ENCODE peak calls at places on chromosomes 3 and 15, in five cellular contexts. U is neuronal stem cell, W is H9, K is IMR-90, Q is mesenchymal stem cell. M is an unnamed sample.

GRCh38 chr3:135503429-135504083 is 462.0 kb upstream of the PPP2R3A start:
- DNase-seq in W (peak; percentile 89), U (peak; percentile 82), K (peak; percentile 51), Q (peak; percentile 48), M (peak; percentile 44)

GRCh38 chr3:159200176-159200575 is 398.3 kb downstream of the MFSD1 start:
- DNase-seq in Q (peak; percentile 88), K (no peak), W (no peak), U (no peak), M (no peak)

GRCh38 chr15:65666257-65666656 is 44.5 kb downstream of the SLC24A1 start:
- DNase-seq in K (peak; percentile 88), W (no peak), U (no peak), Q (peak; percentile 76), M (peak; percentile 75)

GRCh38 chr15:33644319-33644718 is 324.0 kb upstream of the CHRM5 start:
- DNase-seq in U (no peak), Q (no peak), K (no peak), W (no peak), M (no peak)

GRCh38 chr3:136261826-136262225 is 11.7 kb downstream of the PCCB start:
- DNase-seq in W (no peak), Q (no peak), U (no peak), K (no peak), M (no peak)

GRCh38 chr3:65855370-65856100 is 183.2 kb downstream of the MAGI1 start:
- DNase-seq in U (no peak), Q (peak; percentile 51), K (peak; percentile 45), W (no peak), M (peak; percentile 93)

GRCh38 chr15:92629276-92629974 is 26.1 kb downstream of the FAM174B start:
- DNase-seq in U (no peak), Q (no peak), K (no peak), W (no peak), M (no peak)

GRCh38 chr3:138653567-138653966 is 45.0 kb downstream of the FAIM start:
- DNase-seq in K (no peak), U (no peak), W (no peak), Q (no peak), M (no peak)

GRCh38 chr3:185942396-185942795 is 4.6 kb upstream of the TRA2B start:
- DNase-seq in K (no peak), U (no peak), W (no peak), Q (no peak), M (peak; percentile 75)

GRCh38 chr3:185939721-185940120 is 1.9 kb upstream of the TRA2B start:
- DNase-seq in W (no peak), U (no peak), K (no peak), Q (no peak), M (no peak)

GRCh38 chr3:185943363-185944106 is 5.7 kb upstream of the TRA2B start:
- DNase-seq in U (peak; percentile 80), K (peak; percentile 76), Q (peak; percentile 87), W (peak; percentile 95), M (peak; percentile 96)

GRCh38 chr3:185940951-185941350 is 3.1 kb upstream of the TRA2B start:
- DNase-seq in W (no peak), Q (no peak), K (no peak), U (no peak), M (peak; percentile 66)

GRCh38 chr3:185942907-185943306 is 5.1 kb upstream of the TRA2B start:
- DNase-seq in W (no peak), Q (no peak), K (no peak), U (no peak), M (no peak)
- H2AFZ ChIP-seq in W (no peak overlapping the region), Q (no peak overlapping the region), K (no peak overlapping the region), U (peak overlapping the region; percentile 82), M (no peak overlapping the region)

DNA sequence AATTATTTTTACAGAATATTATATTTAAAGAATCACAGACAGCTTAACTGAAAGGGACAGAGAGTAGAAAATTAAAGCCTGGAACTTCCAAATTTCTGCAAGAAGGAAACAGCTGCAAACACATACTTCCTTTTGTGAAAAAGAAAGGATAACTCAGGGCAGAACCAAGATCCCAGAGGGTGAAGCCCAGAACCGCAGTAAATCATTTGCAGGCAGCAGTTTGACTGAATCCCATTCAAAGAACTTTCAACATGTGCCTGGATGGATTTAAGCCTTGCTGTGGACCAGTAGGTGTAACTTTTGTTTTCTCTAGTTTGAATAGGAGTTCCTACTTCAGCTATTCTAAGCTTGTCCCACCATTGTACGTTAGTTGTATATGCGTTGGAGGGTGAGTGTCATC is 733.2 kb downstream of the ROBO2 start:
- DNase-seq in K (no peak), W (no peak), Q (no peak), U (no peak), M (no peak)
- H2BK5ac ChIP-seq in K (no peak overlapping the region), W (no peak overlapping the region), Q (no peak overlapping the region), U (no peak overlapping the region), M (no peak overlapping the region)

GRCh38 chr3:50245251-50245745 is 9.3 kb downstream of the GNAI2 start:
- DNase-seq in Q (no peak), W (no peak), U (no peak), K (no peak), M (no peak)

GRCh38 chr3:50246517-50246954 is 10.5 kb downstream of the GNAI2 start:
- DNase-seq in Q (peak; percentile 92), W (peak; percentile 63), U (no peak), K (peak; percentile 92), M (peak; percentile 43)

GRCh38 chr3:50243552-50243895 is 7.5 kb downstream of the GNAI2 start:
- DNase-seq in W (no peak), K (no peak), Q (no peak), U (no peak), M (no peak)

GRCh38 chr3:50248387-50248786 is 12.4 kb downstream of the GNAI2 start:
- DNase-seq in Q (no peak), W (no peak), U (no peak), K (no peak), M (no peak)

DNA sequence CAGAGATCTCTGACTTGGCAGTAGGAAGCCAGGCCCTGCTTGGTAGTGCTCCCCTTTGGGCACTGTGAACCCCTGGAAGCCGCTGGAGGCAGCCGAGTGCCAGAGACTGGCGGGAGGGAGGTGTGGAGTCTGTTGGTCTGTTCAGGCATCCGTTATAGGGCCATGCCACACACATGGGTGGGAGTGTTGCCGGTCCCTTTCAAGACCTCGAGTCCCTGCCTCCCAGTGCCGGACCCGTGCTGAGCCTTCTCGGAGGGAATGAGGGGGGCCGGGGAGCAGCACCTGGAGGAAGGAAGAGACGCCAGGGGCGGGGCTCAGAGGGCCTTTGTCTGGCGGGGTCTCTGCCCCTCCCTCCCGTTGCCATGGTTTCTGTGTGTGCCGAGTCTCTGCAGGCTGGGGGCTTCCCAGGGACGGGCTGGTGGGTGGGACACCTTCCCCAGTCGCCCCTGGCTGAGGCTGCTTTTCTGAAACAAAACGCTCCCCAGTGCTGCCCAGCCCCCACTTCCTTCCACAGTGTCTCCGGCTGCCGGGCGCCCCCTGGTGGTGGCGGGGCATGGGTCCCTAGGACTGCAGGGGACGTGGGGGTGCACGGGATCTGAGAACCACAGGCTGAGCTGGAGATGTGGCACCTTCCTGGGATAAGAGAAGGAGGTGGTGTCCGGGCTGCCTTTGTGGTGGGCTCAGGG is 10.0 kb downstream of the GNAI2 start:
- DNase-seq in U (peak; percentile 97), Q (peak; percentile 87), K (peak; percentile 78), W (peak; percentile 98), M (peak; percentile 58)
- H2AFZ ChIP-seq in U (peak overlapping the region; percentile 41), Q (no peak overlapping the region), K (peak overlapping the region; percentile 86), W (no peak overlapping the region), M (peak overlapping the region; percentile 24)

DNA sequence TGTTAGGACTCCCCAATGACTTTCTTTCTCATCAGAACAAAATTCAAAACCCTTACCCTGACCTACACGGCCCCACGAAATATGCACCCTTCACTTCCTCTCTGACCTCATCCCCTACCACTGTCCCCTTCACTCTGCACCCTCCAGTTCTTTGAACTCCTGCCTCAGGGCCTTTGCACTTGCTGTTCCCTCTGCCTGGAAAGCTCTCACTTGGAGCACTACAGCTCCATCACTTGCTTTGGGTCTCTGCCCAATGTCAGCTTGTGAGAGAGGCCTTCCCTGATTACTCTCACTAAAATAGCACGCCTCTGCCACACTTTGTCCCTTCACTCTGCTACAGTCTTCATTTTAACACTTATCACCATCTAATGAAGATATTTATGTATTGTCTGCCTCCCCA is 32.8 kb upstream of the SMAD3 start:
- DNase-seq in Q (no peak), U (no peak), K (no peak), W (no peak), M (no peak)
- H2BK5ac ChIP-seq in Q (no peak overlapping the region), U (no peak overlapping the region), K (no peak overlapping the region), W (no peak overlapping the region), M (no peak overlapping the region)

GRCh38 chr3:163919154-163919553 is 1159.1 kb downstream of the SI start:
- DNase-seq in Q (no peak), U (no peak), W (no peak), K (no peak), M (peak; percentile 86)

GRCh38 chr3:163914567-163914966 is 1163.7 kb downstream of the SI start:
- DNase-seq in W (no peak), U (no peak), K (no peak), Q (no peak), M (peak; percentile 4)

GRCh38 chr3:163915279-163915678 is 1163.0 kb downstream of the SI start:
- DNase-seq in K (no peak), W (no peak), Q (no peak), U (no peak), M (no peak)

DNA sequence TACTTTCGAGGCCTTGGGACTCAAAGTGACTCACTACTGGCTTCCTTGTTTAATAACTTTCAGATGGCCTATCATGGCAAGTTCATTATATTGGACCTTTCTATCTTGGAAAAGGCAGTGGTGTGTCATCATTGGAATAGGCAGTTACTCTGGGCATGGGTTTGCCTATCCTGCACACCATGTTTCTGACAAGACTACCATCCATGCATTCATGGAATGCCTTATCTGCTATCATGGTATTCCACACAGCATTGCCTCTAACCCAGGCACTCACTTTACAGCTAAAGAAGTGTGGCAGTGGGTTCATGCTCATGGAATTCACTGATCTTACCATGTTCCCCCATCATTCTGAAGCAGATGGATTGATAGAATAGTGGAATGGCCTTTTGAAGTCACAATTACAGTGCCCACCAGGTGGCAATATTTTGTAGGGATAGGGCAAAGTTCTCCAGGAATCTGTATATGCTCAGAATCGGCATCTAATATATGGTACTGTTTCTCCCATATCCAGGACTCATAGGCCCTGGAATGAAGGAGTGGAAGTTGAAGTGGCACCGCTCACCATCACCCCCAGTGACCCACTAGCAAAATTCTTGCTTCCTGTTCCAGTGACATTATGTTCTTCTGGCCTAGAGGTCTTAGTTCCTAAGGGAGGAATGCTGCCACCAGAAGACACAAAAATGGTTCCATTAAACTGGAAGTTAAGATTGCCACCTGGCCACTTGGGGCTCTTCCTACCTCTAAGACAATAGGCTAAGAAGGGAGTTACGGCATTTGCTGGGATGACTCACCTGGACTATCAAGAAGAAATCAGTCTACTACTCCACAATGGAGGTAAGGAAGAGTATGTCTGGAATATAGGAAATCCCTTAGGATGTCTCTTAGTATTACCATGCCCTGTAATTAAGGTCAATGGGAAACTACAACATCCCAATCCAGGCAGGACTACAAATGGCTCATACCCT is 1161.4 kb downstream of the SI start:
- DNase-seq in U (peak; percentile 3), W (no peak), K (no peak), Q (no peak), M (peak; percentile 76)
- H2AFZ ChIP-seq in U (no peak overlapping the region), W (no peak overlapping the region), K (no peak overlapping the region), Q (no peak overlapping the region), M (no peak overlapping the region)